ENCODE peak calls at places on chromosomes 7 and 10, in eight cellular contexts. K is stimulated activated CD8-positive, alpha-beta memory T cell treated with anti-CD3 and anti-CD28 coated beads, Interleukin-7, amount 100 ng/mL, for 48 hours; Q is activated naive CD8-positive, alpha-beta T cell treated with anti-CD3 and anti-CD28 coated beads, Interleukin-2, amount 50 U/mL, for 24 hours; J is GM23338; G is activated CD8-positive, alpha-beta memory T cell treated with anti-CD3 and anti-CD28 coated beads for 4 hours; E is A549; H is GM03348; X is CD8-positive, alpha-beta memory T cell. B is an unnamed sample.

GRCh38 chr7:95636140-95636539 is 39.8 kb upstream of the PDK4 start:
- DNase-seq in K (no peak), Q (no peak), J (peak), G (no peak), E (no peak), H (no peak), X (no peak), B (no peak)

GRCh38 chr10:12606461-12606860 is 257.1 kb downstream of the CAMK1D start:
- DNase-seq in K (no peak), Q (no peak), J (no peak), G (no peak), E (no peak), H (no peak), X (no peak), B (no peak)

GRCh38 chr10:96651998-96652431 is 65.2 kb upstream of the TM9SF3 start:
- DNase-seq in K (no peak), Q (peak), J (no peak), G (peak), E (no peak), H (no peak), X (peak), B (no peak)

GRCh38 chr10:103499881-103500280 is 6.4 kb downstream of the NEURL1 start:
- DNase-seq in K (no peak), Q (no peak), J (no peak), G (no peak), E (no peak), H (no peak), X (no peak), B (no peak)

GRCh38 chr7:65233409-65234034 is 140.1 kb upstream of the ZNF92 start:
- DNase-seq in K (no peak), Q (no peak), J (no peak), G (no peak), E (no peak), H (no peak), X (no peak), B (no peak)

GRCh38 chr10:72935358-72935757 is 19.2 kb downstream of the PLA2G12B start:
- DNase-seq in K (no peak), Q (no peak), J (no peak), G (no peak), E (no peak), H (no peak), X (no peak), B (no peak)

GRCh38 chr10:57169597-57169996 is 808.5 kb upstream of the ZWINT start:
- DNase-seq in K (no peak), Q (no peak), J (no peak), G (no peak), E (no peak), H (no peak), X (no peak), B (no peak)

GRCh38 chr7:82078807-82079206 is 309.0 kb upstream of the HGF start:
- DNase-seq in K (no peak), Q (no peak), J (no peak), G (no peak), E (no peak), H (no peak), X (no peak), B (no peak)

GRCh38 chr10:116783011-116783655 is 40.8 kb upstream of the HSPA12A start:
- DNase-seq in K (no peak), Q (no peak), J (no peak), G (no peak), E (no peak), H (peak), X (no peak), B (no peak)

GRCh38 chr10:48452879-48453412 is 146.5 kb downstream of the MAPK8 start:
- DNase-seq in K (no peak), Q (no peak), J (no peak), G (no peak), E (no peak), H (no peak), X (no peak), B (no peak)

GRCh38 chr10:2887391-2888070 is 179.8 kb upstream of the PFKP start:
- DNase-seq in K (no peak), Q (no peak), J (no peak), G (no peak), E (no peak), H (no peak), X (no peak), B (no peak)

GRCh38 chr7:116741625-116742316 is 69.8 kb downstream of the MET start:
- DNase-seq in K (no peak), Q (no peak), J (no peak), G (no peak), E (no peak), H (no peak), X (no peak), B (peak)

GRCh38 chr10:49092477-49092876 is 22.8 kb downstream of the VSTM4 start:
- DNase-seq in K (no peak), Q (no peak), J (no peak), G (no peak), E (no peak), H (no peak), X (no peak), B (no peak)

GRCh38 chr7:10429516-10429915 is 544.2 kb upstream of the PHF14 start:
- DNase-seq in K (no peak), Q (no peak), J (peak), G (no peak), E (no peak), H (no peak), X (no peak), B (no peak)

GRCh38 chr10:124498071-124498470 is 36.4 kb downstream of the LHPP start:
- DNase-seq in K (no peak), Q (no peak), J (no peak), G (no peak), E (no peak), H (no peak), X (no peak), B (no peak)

GRCh38 chr7:16867328-16867727 is 14.5 kb downstream of the AGR3 start:
- DNase-seq in K (no peak), Q (no peak), J (no peak), G (no peak), E (no peak), H (no peak), X (no peak), B (no peak)

GRCh38 chr10:44908071-44908709 is 2.9 kb upstream of the TMEM72 start:
- DNase-seq in K (no peak), Q (no peak), J (peak), G (no peak), E (no peak), H (no peak), X (no peak), B (no peak)

GRCh38 chr10:370222-370825 is 235.1 kb downstream of the ZMYND11 start:
- DNase-seq in K (no peak), Q (no peak), J (no peak), G (no peak), E (no peak), H (no peak), X (no peak), B (peak)

GRCh38 chr10:101617102-101617823 is 29.1 kb downstream of the DPCD start:
- DNase-seq in K (no peak), Q (no peak), J (peak), G (no peak), E (no peak), H (no peak), X (no peak), B (no peak)

GRCh38 chr7:27184342-27185012 is 555 bp downstream of the HOXA11 start:
- DNase-seq in K (no peak), Q (no peak), J (peak), G (no peak), E (peak), H (peak), X (no peak), B (no peak)

GRCh38 chr10:74072503-74072902 is 74.6 kb downstream of the VCL start:
- DNase-seq in K (no peak), Q (no peak), J (no peak), G (no peak), E (peak), H (no peak), X (no peak), B (no peak)

GRCh38 chr10:91090761-91091529 is 129.5 kb upstream of the PCGF5 start:
- DNase-seq in K (no peak), Q (no peak), J (no peak), G (no peak), E (peak), H (peak), X (no peak), B (peak)

GRCh38 chr7:155867280-155867679 is 55.0 kb upstream of the SHH start:
- DNase-seq in K (no peak), Q (no peak), J (no peak), G (no peak), E (no peak), H (no peak), X (no peak), B (no peak)

GRCh38 chr10:76970795-76971519 is 666.7 kb downstream of the KCNMA1 start:
- DNase-seq in K (no peak), Q (no peak), J (no peak), G (no peak), E (no peak), H (no peak), X (no peak), B (no peak)

GRCh38 chr7:43618073-43618472 is 35.2 kb downstream of the STK17A start:
- DNase-seq in K (no peak), Q (no peak), J (no peak), G (no peak), E (no peak), H (no peak), X (no peak), B (no peak)

GRCh38 chr7:23120106-23120505 is 14.5 kb downstream of the KLHL7 start:
- DNase-seq in K (no peak), Q (no peak), J (no peak), G (no peak), E (no peak), H (no peak), X (no peak), B (no peak)

B was measured in T47D.